ENCODE peak calls at places on chromosome 19, in four cellular contexts. V is naive B cell, N is BE2C, J is RCC 7860. U is an unnamed sample.

GRCh38 chr19:991174-991931 is 7.2 kb downstream of the WDR18 start:
- DNase-seq in J (peak), N (peak), V (no peak), U (peak)

GRCh38 chr19:41411682-41412265 is 14.2 kb downstream of the BCKDHA start:
- DNase-seq in J (no peak), N (peak), V (no peak), U (no peak)

GRCh38 chr19:47598407-47599349 is 10.3 kb upstream of the BICRA start:
- DNase-seq in V (no peak), N (no peak), J (peak), U (no peak)

GRCh38 chr19:45276284-45276687 is 25.2 kb downstream of the MARK4 start:
- DNase-seq in J (no peak), V (no peak), N (peak), U (peak)

GRCh38 chr19:4225902-4226301 is 3.4 kb upstream of the EBI3 start:
- DNase-seq in J (no peak), N (no peak), V (no peak), U (no peak)

GRCh38 chr19:17616961-17617806 is 61.7 kb downstream of the COLGALT1 start:
- DNase-seq in N (peak), V (no peak), J (no peak), U (peak)

GRCh38 chr19:55700813-55701212 is 25.8 kb downstream of the EPN1 start:
- DNase-seq in N (no peak), V (no peak), J (no peak), U (no peak)

GRCh38 chr19:41408256-41408655 is 10.6 kb downstream of the BCKDHA start:
- DNase-seq in N (no peak), V (no peak), J (no peak), U (no peak)

GRCh38 chr19:54673222-54673621 is 10.4 kb downstream of the LILRB4 start:
- DNase-seq in J (no peak), N (no peak), V (no peak), U (no peak)

GRCh38 chr19:19276386-19276785 is 3.3 kb upstream of the TM6SF2 start:
- DNase-seq in N (no peak), V (no peak), J (no peak), U (no peak)

GRCh38 chr19:19820774-19821315 is 705 bp downstream of the ZNF506 start:
- DNase-seq in J (no peak), N (no peak), V (no peak), U (no peak)

GRCh38 chr19:10568444-10568825 is 344 bp downstream of the CDKN2D start:
- DNase-seq in V (no peak), J (no peak), N (no peak), U (no peak)

GRCh38 chr19:46016426-46017094 is 6.3 kb downstream of the PGLYRP1 start:
- DNase-seq in V (peak), J (peak), N (peak), U (peak)

GRCh38 chr19:33290082-33290815 is 12.1 kb downstream of the CEBPA start:
- DNase-seq in J (no peak), V (no peak), N (no peak), U (no peak)

GRCh38 chr19:39926170-39926755 is 8.2 kb downstream of the FCGBP start:
- DNase-seq in V (no peak), J (no peak), N (no peak), U (no peak)

GRCh38 chr19:5804516-5805464 is at the start of gene NRTN:
- DNase-seq in V (no peak), N (peak), J (no peak), U (peak)

GRCh38 chr19:18153555-18154134 is 682 bp downstream of the PIK3R2 start:
- DNase-seq in V (no peak), J (no peak), N (no peak), U (no peak)

GRCh38 chr19:30659638-30660037 is 287.5 kb downstream of the ZNF536 start:
- DNase-seq in N (no peak), V (no peak), J (no peak), U (no peak)

GRCh38 chr19:2774953-2775555 is 8.0 kb downstream of the SGTA start:
- DNase-seq in N (no peak), J (no peak), V (no peak), U (no peak)

GRCh38 chr19:18167975-18168645 is 5.5 kb upstream of the IFI30 start:
- DNase-seq in N (peak), J (no peak), V (peak), U (peak)

GRCh38 chr19:52492991-52493470 is 34.4 kb upstream of the ZNF808 start:
- DNase-seq in V (no peak), N (no peak), J (no peak), U (peak)

GRCh38 chr19:31350033-31350692 is 927 bp upstream of the TSHZ3 start:
- DNase-seq in J (no peak), V (no peak), N (no peak), U (no peak)